ENCODE peak calls at places on chromosome 11, in six cellular contexts. One of them, this sample, is unnamed.

GRCh38 chr11:102367364-102367763 is 20.4 kb downstream of the BIRC2 start:
- DNase-seq in mammary epithelial cell: no peak
- DNase-seq in GM23338: no peak
- DNase-seq in A549: peak; percentile 10
- DNase-seq in pancreas: no peak
- DNase-seq in thoracic aorta: no peak
- DNase-seq in this sample: no peak

GRCh38 chr11:86952933-86953637 is 2.1 kb downstream of the FZD4 start:
- DNase-seq in mammary epithelial cell: no peak
- DNase-seq in GM23338: peak; percentile 28
- DNase-seq in A549: no peak
- DNase-seq in pancreas: no peak
- DNase-seq in thoracic aorta: no peak
- DNase-seq in this sample: no peak

GRCh38 chr11:122097419-122098001 is 18.5 kb downstream of the BLID start:
- DNase-seq in mammary epithelial cell: peak; percentile 79
- DNase-seq in GM23338: peak; percentile 26
- DNase-seq in A549: no peak
- DNase-seq in pancreas: no peak
- DNase-seq in thoracic aorta: no peak
- DNase-seq in this sample: peak; percentile 28

GRCh38 chr11:8262552-8263108 is 1.0 kb downstream of the LMO1 start:
- DNase-seq in mammary epithelial cell: peak; percentile 51
- DNase-seq in GM23338: peak; percentile 83
- DNase-seq in A549: peak; percentile 41
- DNase-seq in pancreas: peak; percentile 38
- DNase-seq in thoracic aorta: no peak
- DNase-seq in this sample: peak; percentile 44

GRCh38 chr11:121965330-121965729 is 150.7 kb downstream of the BLID start:
- DNase-seq in mammary epithelial cell: peak; percentile 79
- DNase-seq in GM23338: no peak
- DNase-seq in A549: no peak
- DNase-seq in pancreas: no peak
- DNase-seq in thoracic aorta: no peak
- DNase-seq in this sample: peak; percentile 65

GRCh38 chr11:24324211-24324610 is 172.6 kb upstream of the LUZP2 start:
- DNase-seq in mammary epithelial cell: no peak
- DNase-seq in GM23338: peak; percentile 4
- DNase-seq in A549: no peak
- DNase-seq in pancreas: no peak
- DNase-seq in thoracic aorta: no peak
- DNase-seq in this sample: no peak

GRCh38 chr11:70397336-70397982 is 870 bp upstream of the CTTN start:
- DNase-seq in mammary epithelial cell: no peak
- DNase-seq in GM23338: peak; percentile 44
- DNase-seq in A549: no peak
- DNase-seq in pancreas: peak; percentile 37
- DNase-seq in thoracic aorta: no peak
- DNase-seq in this sample: peak; percentile 13

GRCh38 chr11:116175707-116176106 is 597.1 kb downstream of the BUD13 start:
- DNase-seq in mammary epithelial cell: no peak
- DNase-seq in GM23338: no peak
- DNase-seq in A549: no peak
- DNase-seq in pancreas: no peak
- DNase-seq in thoracic aorta: no peak
- DNase-seq in this sample: no peak

GRCh38 chr11:8233691-8234424 is 29.8 kb downstream of the LMO1 start:
- DNase-seq in mammary epithelial cell: peak; percentile 54
- DNase-seq in GM23338: no peak
- DNase-seq in A549: peak; percentile 78
- DNase-seq in pancreas: no peak
- DNase-seq in thoracic aorta: no peak
- DNase-seq in this sample: peak; percentile 90

GRCh38 chr11:62665075-62665629 is at the start of the genes C11orf98 and CSKMT:
- DNase-seq in mammary epithelial cell: peak; percentile 91
- DNase-seq in GM23338: peak; percentile 96
- DNase-seq in A549: peak; percentile 97
- DNase-seq in pancreas: peak; percentile 96
- DNase-seq in thoracic aorta: peak; percentile 77
- DNase-seq in this sample: peak; percentile 97

GRCh38 chr11:60739114-60739513 is 14.6 kb downstream of the MS4A18 start:
- DNase-seq in mammary epithelial cell: no peak
- DNase-seq in GM23338: peak; percentile 72
- DNase-seq in A549: no peak
- DNase-seq in pancreas: no peak
- DNase-seq in thoracic aorta: no peak
- DNase-seq in this sample: no peak

GRCh38 chr11:88695701-88696414 is 358.3 kb upstream of the CTSC start:
- DNase-seq in mammary epithelial cell: no peak
- DNase-seq in GM23338: peak; percentile 22
- DNase-seq in A549: no peak
- DNase-seq in pancreas: no peak
- DNase-seq in thoracic aorta: no peak
- DNase-seq in this sample: no peak

GRCh38 chr11:38711110-38711509 is 2113.1 kb upstream of the RAG2 start:
- DNase-seq in mammary epithelial cell: no peak
- DNase-seq in GM23338: no peak
- DNase-seq in A549: no peak
- DNase-seq in pancreas: no peak
- DNase-seq in thoracic aorta: no peak
- DNase-seq in this sample: no peak

GRCh38 chr11:57474017-57474750 is 13.9 kb downstream of the RTN4RL2 start:
- DNase-seq in mammary epithelial cell: no peak
- DNase-seq in GM23338: peak; percentile 47
- DNase-seq in A549: no peak
- DNase-seq in pancreas: no peak
- DNase-seq in thoracic aorta: no peak
- DNase-seq in this sample: no peak

GRCh38 chr11:5380740-5381342 is 2.8 kb upstream of the OR51M1 start:
- DNase-seq in mammary epithelial cell: peak; percentile 35
- DNase-seq in GM23338: peak; percentile 89
- DNase-seq in A549: peak; percentile 36
- DNase-seq in pancreas: peak; percentile 47
- DNase-seq in thoracic aorta: no peak
- DNase-seq in this sample: peak; percentile 49
- TF ChIP-seq CTCF in mammary epithelial cell: peak; percentile 88
- TF ChIP-seq CTCF in GM23338: peak; percentile 80
- TF ChIP-seq CTCF in A549: peak; percentile 75
- TF ChIP-seq CTCF in pancreas: peak; percentile 34
- TF ChIP-seq CTCF in thoracic aorta: peak; percentile 63
- TF ChIP-seq CTCF in this sample: peak; percentile 63

DNA sequence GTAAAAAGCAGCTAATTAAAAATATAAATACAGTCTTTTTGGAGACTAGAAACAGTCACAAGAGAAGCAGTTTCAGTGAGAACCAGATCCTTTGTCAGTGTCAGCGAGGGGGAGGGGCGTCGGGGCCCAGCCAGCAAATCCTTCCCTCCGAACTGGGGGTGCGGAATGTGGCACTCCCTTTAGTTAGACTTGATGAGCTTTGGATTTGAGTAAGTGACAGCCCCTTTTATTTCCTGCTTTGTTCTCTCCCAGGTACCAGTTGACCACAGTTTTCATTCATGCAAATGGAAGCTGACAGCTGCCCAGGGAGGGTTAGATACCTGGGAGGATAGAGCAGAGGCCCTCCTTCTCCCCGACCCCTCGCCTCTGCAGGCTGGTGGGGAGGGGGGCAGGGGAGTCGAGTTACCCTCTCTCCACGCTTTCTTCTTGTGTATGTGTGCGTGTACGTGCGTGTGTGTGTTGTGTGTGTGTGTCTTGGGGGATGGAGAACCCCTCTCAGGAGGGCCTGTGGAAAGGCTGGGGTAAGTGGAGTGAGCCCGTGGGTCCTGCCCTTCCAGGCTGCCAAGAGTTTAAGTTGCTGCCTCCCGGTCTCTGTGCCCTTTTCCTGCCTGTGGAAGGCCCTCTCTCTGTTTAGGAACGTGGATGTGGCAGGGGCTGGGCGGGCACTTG is 38.3 kb downstream of the PTPRJ start:
- DNase-seq in mammary epithelial cell: no peak
- DNase-seq in GM23338: peak; percentile 70
- DNase-seq in A549: no peak
- DNase-seq in pancreas: no peak
- DNase-seq in thoracic aorta: no peak
- DNase-seq in this sample: no peak
- H3K27ac ChIP-seq in mammary epithelial cell: no peak overlapping the region
- H3K27ac ChIP-seq in GM23338: no peak overlapping the region
- H3K27ac ChIP-seq in A549: peak overlapping the region; percentile 69
- H3K27ac ChIP-seq in pancreas: peak overlapping the region; percentile 33
- H3K27ac ChIP-seq in thoracic aorta: no peak overlapping the region
- H3K27ac ChIP-seq in this sample: no peak overlapping the region

GRCh38 chr11:810040-810567 is 337 bp downstream of the RPLP2 start:
- DNase-seq in mammary epithelial cell: no peak
- DNase-seq in GM23338: no peak
- DNase-seq in A549: no peak
- DNase-seq in pancreas: no peak
- DNase-seq in thoracic aorta: no peak
- DNase-seq in this sample: no peak
- TF ChIP-seq CTCF in mammary epithelial cell: no peak
- TF ChIP-seq CTCF in GM23338: no peak
- TF ChIP-seq CTCF in A549: no peak
- TF ChIP-seq CTCF in pancreas: no peak
- TF ChIP-seq CTCF in thoracic aorta: peak; percentile 23
- TF ChIP-seq CTCF in this sample: no peak

DNA sequence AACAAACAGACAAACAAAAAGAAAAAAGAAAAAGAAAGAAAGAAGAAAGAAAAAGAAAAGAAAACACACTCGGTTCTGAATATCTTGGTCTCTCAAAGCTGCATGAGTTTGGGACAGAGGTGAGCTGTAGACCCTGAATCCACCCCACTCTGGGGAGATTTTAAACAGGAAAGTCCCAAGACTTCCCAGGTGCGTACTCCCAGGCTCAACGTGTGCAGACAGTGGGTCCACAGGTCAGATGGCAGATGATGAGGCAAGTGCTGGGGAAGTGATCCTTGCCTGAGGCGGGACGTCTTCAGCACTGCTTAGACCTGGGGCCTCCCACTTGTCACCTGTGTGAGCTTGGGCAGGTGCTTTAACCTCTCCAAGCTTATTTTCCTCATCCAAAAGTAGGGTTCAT is 9.3 kb downstream of the CREB3L1 start:
- DNase-seq in mammary epithelial cell: no peak
- DNase-seq in GM23338: no peak
- DNase-seq in A549: no peak
- DNase-seq in pancreas: no peak
- DNase-seq in thoracic aorta: no peak
- DNase-seq in this sample: no peak
- H3K27ac ChIP-seq in mammary epithelial cell: no peak overlapping the region
- H3K27ac ChIP-seq in GM23338: no peak overlapping the region
- H3K27ac ChIP-seq in A549: no peak overlapping the region
- H3K27ac ChIP-seq in pancreas: no peak overlapping the region
- H3K27ac ChIP-seq in thoracic aorta: no peak overlapping the region
- H3K27ac ChIP-seq in this sample: no peak overlapping the region

GRCh38 chr11:130623909-130624668 is 175.6 kb downstream of the ADAMTS15 start:
- DNase-seq in mammary epithelial cell: no peak
- DNase-seq in GM23338: no peak
- DNase-seq in A549: no peak
- DNase-seq in pancreas: no peak
- DNase-seq in thoracic aorta: no peak
- DNase-seq in this sample: no peak
- TF ChIP-seq CTCF in mammary epithelial cell: no peak
- TF ChIP-seq CTCF in GM23338: no peak
- TF ChIP-seq CTCF in A549: no peak
- TF ChIP-seq CTCF in pancreas: no peak
- TF ChIP-seq CTCF in thoracic aorta: no peak
- TF ChIP-seq CTCF in this sample: no peak

DNA sequence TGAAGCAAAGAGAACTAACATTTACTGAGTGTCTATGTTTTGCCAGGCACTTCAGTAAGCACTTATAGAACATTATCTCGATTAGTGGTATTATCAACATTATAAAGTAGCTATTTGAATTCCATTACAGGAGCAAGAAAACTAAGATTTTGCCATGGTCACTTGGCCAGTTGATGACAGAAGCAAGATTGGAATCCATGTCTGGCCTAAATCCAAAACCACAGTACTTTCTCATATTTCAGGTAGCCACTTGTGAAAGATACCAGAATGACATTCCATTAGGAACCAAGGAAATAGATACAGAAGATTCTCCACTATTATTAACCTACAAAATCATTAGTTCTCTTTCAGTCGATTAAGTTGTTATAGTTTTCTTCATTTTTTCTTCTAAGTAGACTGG is 691.0 kb upstream of the API5 start:
- DNase-seq in mammary epithelial cell: peak; percentile 9
- DNase-seq in GM23338: no peak
- DNase-seq in A549: no peak
- DNase-seq in pancreas: no peak
- DNase-seq in thoracic aorta: no peak
- DNase-seq in this sample: no peak
- H3K27ac ChIP-seq in mammary epithelial cell: no peak overlapping the region
- H3K27ac ChIP-seq in GM23338: no peak overlapping the region
- H3K27ac ChIP-seq in A549: no peak overlapping the region
- H3K27ac ChIP-seq in pancreas: no peak overlapping the region
- H3K27ac ChIP-seq in thoracic aorta: no peak overlapping the region
- H3K27ac ChIP-seq in this sample: no peak overlapping the region

This sample was measured in RWPE1.